ENCODE peak calls at places on chromosomes 4 and X, in ten cellular contexts. P, Y, F, C, K, I, M, R, S and Q are unnamed samples.

GRCh38 chrX:47321386-47321785 is 49.0 kb upstream of the ZNF157 start:
- DNase-seq in K (no peak), P (peak), S (no peak), M (no peak), C (no peak), R (no peak), Y (peak), I (no peak), F (no peak), Q (no peak)

GRCh38 chr4:165874799-165875371 is 1.8 kb downstream of the TLL1 start:
- DNase-seq in C (no peak), S (peak), Y (peak), R (no peak), P (peak), K (peak), F (no peak), M (peak), I (peak), Q (no peak)

GRCh38 chrX:7067266-7067665 is 80.2 kb upstream of the STS start:
- DNase-seq in Y (no peak), R (no peak), C (no peak), M (no peak), P (no peak), K (no peak), I (no peak), S (no peak), F (no peak), Q (no peak)

GRCh38 chr4:81688085-81688484 is 216.4 kb upstream of the RASGEF1B start:
- DNase-seq in I (no peak), C (no peak), S (peak), R (no peak), M (no peak), F (no peak), P (no peak), K (no peak), Y (no peak), Q (no peak)

GRCh38 chr4:101200561-101200960 is 146.8 kb downstream of the PPP3CA start:
- DNase-seq in K (peak), I (peak), S (peak), C (no peak), M (no peak), R (no peak), Y (no peak), P (no peak), F (no peak), Q (peak)

GRCh38 chrX:41452972-41453371 is 5.8 kb downstream of the NYX start:
- DNase-seq in F (no peak), C (no peak), M (no peak), P (no peak), I (no peak), K (no peak), Y (no peak), S (no peak), R (no peak), Q (peak)

GRCh38 chr4:15601862-15602261 is 53.3 kb downstream of the FBXL5 start:
- DNase-seq in C (no peak), Y (no peak), I (no peak), K (no peak), S (peak), M (no peak), P (no peak), R (no peak), F (no peak), Q (no peak)

GRCh38 chrX:46433892-46434291 is 111.3 kb downstream of the ZNF674 start:
- DNase-seq in M (no peak), F (no peak), Y (no peak), C (no peak), P (no peak), K (no peak), S (no peak), I (no peak), R (no peak), Q (peak)

GRCh38 chr4:116073051-116073450 is 959.6 kb upstream of the NDST4 start:
- DNase-seq in R (no peak), Y (no peak), P (no peak), M (no peak), I (no peak), F (no peak), S (no peak), C (no peak), K (no peak), Q (no peak)

GRCh38 chrX:44785652-44786051 is 58.2 kb upstream of the DUSP21 start:
- DNase-seq in Y (no peak), S (peak), P (no peak), C (no peak), I (no peak), R (no peak), M (no peak), K (peak), F (no peak), Q (peak)